ENCODE peak calls at places on chromosomes 12 and 14, in four cellular contexts. A is GM23338; C is heart right ventricle; E is CD8-positive, alpha-beta T cell. S is an unnamed sample.

GRCh38 chr14:28243600-28243999 is 523.0 kb upstream of the FOXG1 start:
- DNase-seq in C (no peak), A (peak; percentile 30), E (no peak), S (peak; percentile 2)

GRCh38 chr14:94581127-94581999 is at the start of gene SERPINA5:
- DNase-seq in C (peak; percentile 32), A (peak; percentile 46), E (no peak), S (no peak)

GRCh38 chr14:56378474-56378873 is 201.1 kb upstream of the TMEM260 start:
- DNase-seq in E (no peak), A (no peak), C (no peak), S (peak; percentile 14)

GRCh38 chr14:31937730-31938346 is 139.3 kb upstream of the ARHGAP5 start:
- DNase-seq in C (peak; percentile 55), E (peak; percentile 50), A (no peak), S (peak; percentile 95)

GRCh38 chr14:68249534-68250517 is 430.2 kb downstream of the RAD51B start:
- DNase-seq in A (no peak), E (no peak), C (no peak), S (no peak)

GRCh38 chr12:117151195-117152031 is 38.9 kb downstream of the FBXO21 start:
- DNase-seq in E (no peak), A (peak; percentile 93), C (peak; percentile 88), S (no peak)

GRCh38 chr12:89756100-89756637 is 47.5 kb upstream of the ATP2B1 start:
- DNase-seq in A (no peak), C (no peak), E (no peak), S (no peak)

GRCh38 chr12:114226241-114226928 is 179.6 kb downstream of the TBX5 start:
- DNase-seq in E (no peak), A (peak; percentile 70), C (no peak), S (no peak)

GRCh38 chr14:53519137-53519536 is 366.0 kb upstream of the DDHD1 start:
- DNase-seq in E (no peak), A (no peak), C (no peak), S (no peak)

GRCh38 chr14:103528512-103529382 is at the start of gene TRMT61A:
- DNase-seq in A (peak; percentile 90), C (peak; percentile 91), E (peak; percentile 77), S (no peak)

GRCh38 chr12:109726511-109727038 is 12.9 kb downstream of the FAM222A start:
- DNase-seq in A (no peak), E (no peak), C (no peak), S (no peak)

GRCh38 chr14:54354968-54355641 is 41.7 kb upstream of the CDKN3 start:
- DNase-seq in A (no peak), C (no peak), E (no peak), S (no peak)

GRCh38 chr14:82854131-82854530 is 1320.5 kb upstream of the SEL1L start:
- DNase-seq in E (no peak), C (no peak), A (peak; percentile 53), S (no peak)
- TF ChIP-seq CTCF in E (no peak), C (no peak), A (peak; percentile 42), S (no peak)

GRCh38 chr14:30295980-30296379 is 263.0 kb upstream of the G2E3 start:
- DNase-seq in A (no peak), E (no peak), C (no peak), S (no peak)
- H3K4me3 ChIP-seq in A (no peak overlapping the region), E (no peak overlapping the region), C (no peak overlapping the region), S (no peak overlapping the region)

GRCh38 chr12:71216725-71217579 is 59.2 kb upstream of the TSPAN8 start:
- DNase-seq in A (peak; percentile 31), E (no peak), C (no peak), S (no peak)
- TF ChIP-seq CTCF in A (peak; percentile 58), E (no peak), C (no peak), S (peak; percentile 48)

GRCh38 chr12:70891059-70891632 is 29.4 kb downstream of the PTPRR start:
- DNase-seq in C (no peak), A (no peak), E (no peak), S (no peak)

GRCh38 chr12:70880744-70881143 is 39.8 kb downstream of the PTPRR start:
- DNase-seq in A (no peak), E (no peak), C (no peak), S (no peak)

GRCh38 chr12:70883855-70884254 is 36.7 kb downstream of the PTPRR start:
- DNase-seq in A (no peak), C (no peak), E (no peak), S (no peak)

GRCh38 chr12:70885952-70886351 is 34.6 kb downstream of the PTPRR start:
- DNase-seq in A (no peak), C (no peak), E (no peak), S (no peak)
- H3K4me3 ChIP-seq in A (no peak overlapping the region), C (no peak overlapping the region), E (no peak overlapping the region), S (no peak overlapping the region)

S was measured in kidney epithelial cell.